ENCODE peak calls at places on chromosomes 2 and 18, in six cellular contexts. Z is activated naive CD8-positive, alpha-beta T cell treated with anti-CD3 and anti-CD28 coated beads, Interleukin-2, amount 50 U/mL, for 24 hours; X is T-helper 9 cell; C is stimulated activated CD4-positive, alpha-beta T cell treated with anti-CD3 and anti-CD28 coated beads, Interleukin-1b, Interleukin-23, amount 100 ng/mL, for 4 hours; T is uterus; F is heart left ventricle. H is an unnamed sample.

GRCh38 chr2:134372611-134373131 is 118.8 kb downstream of the MGAT5 start:
- DNase-seq in Z (no peak), X (no peak), C (no peak), T (peak), F (peak), H (no peak)

GRCh38 chr2:4662161-4662779 is 958.9 kb downstream of the DCDC2C start:
- DNase-seq in Z (no peak), X (no peak), C (no peak), T (no peak), F (no peak), H (no peak)

GRCh38 chr18:46705521-46705920 is 48.5 kb upstream of the LOXHD1 start:
- DNase-seq in Z (no peak), X (no peak), C (no peak), T (no peak), F (no peak), H (no peak)

GRCh38 chr2:63058742-63059433 is 8.3 kb downstream of the OTX1 start:
- DNase-seq in Z (peak), X (no peak), C (no peak), T (no peak), F (peak), H (no peak)

GRCh38 chr2:9708683-9709538 is 78.1 kb upstream of the YWHAQ start:
- DNase-seq in Z (peak), X (no peak), C (no peak), T (no peak), F (no peak), H (no peak)

GRCh38 chr2:219459460-219460311 is 25.0 kb downstream of the SPEG start:
- DNase-seq in Z (peak), X (peak), C (peak), T (peak), F (peak), H (peak)

GRCh38 chr2:235087812-235088607 is 136.2 kb downstream of the SH3BP4 start:
- DNase-seq in Z (no peak), X (no peak), C (no peak), T (peak), F (peak), H (no peak)

GRCh38 chr2:151767536-151767935 is 33.3 kb upstream of the NEB start:
- DNase-seq in Z (no peak), X (no peak), C (no peak), T (no peak), F (no peak), H (no peak)

GRCh38 chr2:27306657-27307544 is 1.3 kb downstream of the UCN start:
- DNase-seq in Z (peak), X (no peak), C (peak), T (no peak), F (no peak), H (peak)

GRCh38 chr2:228689049-228689448 is 507.6 kb upstream of the SPHKAP start:
- DNase-seq in Z (no peak), X (no peak), C (no peak), T (peak), F (no peak), H (no peak)

GRCh38 chr2:99559075-99559662 is 69.4 kb upstream of the REV1 start:
- DNase-seq in Z (peak), X (peak), C (peak), T (peak), F (peak), H (peak)

H was measured in activated naive CD4-positive, alpha-beta T cell treated with anti-CD3 and anti-CD28 coated beads, Interleukin-2, amount 10 ng/mL, durations not matched to agents 7 days and 5 days.